ENCODE peak calls at places on chromosomes 13 and 19, in seven cellular contexts. V is IMR-90, G is mammary epithelial cell, J is sigmoid colon, Q is Caco-2, Y is fibroblast of lung, C is heart left ventricle. D is an unnamed sample.

GRCh38 chr13:97976551-97977375 is 23.3 kb downstream of the IPO5 start:
- DNase-seq in V (no peak), G (peak; percentile 20), J (no peak), Q (peak; percentile 45), Y (no peak), C (peak; percentile 64), D (peak; percentile 21)

GRCh38 chr19:45402469-45403070 is 2.3 kb downstream of the PPP1R13L start:
- DNase-seq in V (no peak), G (peak; percentile 78), J (peak; percentile 66), Q (no peak), Y (peak; percentile 26), C (peak; percentile 76), D (no peak)

GRCh38 chr13:72255908-72256307 is 388.9 kb upstream of the DACH1 start:
- DNase-seq in V (no peak), G (peak; percentile 64), J (no peak), Q (peak; percentile 46), Y (peak; percentile 56), C (no peak), D (peak; percentile 40)

GRCh38 chr19:10764340-10764894 is 46.5 kb downstream of the DNM2 start:
- DNase-seq in V (no peak), G (no peak), J (no peak), Q (peak; percentile 62), Y (no peak), C (peak; percentile 41), D (no peak)

GRCh38 chr13:37919329-37919880 is 49.8 kb upstream of the TRPC4 start:
- DNase-seq in V (no peak), G (no peak), J (no peak), Q (no peak), Y (no peak), C (no peak), D (no peak)

GRCh38 chr13:36712785-36713184 is 39.0 kb downstream of the SERTM1 start:
- DNase-seq in V (peak; percentile 5), G (peak; percentile 11), J (no peak), Q (no peak), Y (peak; percentile 92), C (no peak), D (no peak)

GRCh38 chr13:41700790-41701310 is 243.5 kb downstream of the RGCC start:
- DNase-seq in V (peak; percentile 66), G (peak; percentile 35), J (no peak), Q (no peak), Y (peak; percentile 72), C (no peak), D (no peak)

GRCh38 chr19:41545547-41545946 is 30.4 kb upstream of the CEACAM21 start:
- DNase-seq in V (no peak), G (no peak), J (peak; percentile 56), Q (no peak), Y (no peak), C (no peak), D (no peak)

GRCh38 chr19:2275588-2276428 is 6.2 kb downstream of the PEAK3 start:
- DNase-seq in V (no peak), G (no peak), J (no peak), Q (no peak), Y (no peak), C (peak; percentile 64), D (no peak)

GRCh38 chr13:21055511-21056045 is 5.8 kb downstream of the LATS2 start:
- DNase-seq in V (no peak), G (no peak), J (no peak), Q (no peak), Y (no peak), C (no peak), D (no peak)

GRCh38 chr13:45385320-45385719 is 32.9 kb downstream of the SLC25A30 start:
- DNase-seq in V (no peak), G (no peak), J (no peak), Q (no peak), Y (no peak), C (no peak), D (no peak)

GRCh38 chr19:46784262-46785053 is 3.9 kb downstream of the SLC1A5 start:
- DNase-seq in V (peak; percentile 95), G (peak; percentile 95), J (peak; percentile 86), Q (peak; percentile 95), Y (peak; percentile 84), C (peak; percentile 78), D (peak; percentile 29)

GRCh38 chr13:88908896-88909535 is 1237.8 kb downstream of the SLITRK5 start:
- DNase-seq in V (no peak), G (peak; percentile 0), J (no peak), Q (no peak), Y (no peak), C (no peak), D (no peak)

GRCh38 chr13:46296920-46297319 is 85.2 kb downstream of the LRRC63 start:
- DNase-seq in V (peak; percentile 67), G (peak; percentile 65), J (no peak), Q (no peak), Y (peak; percentile 89), C (no peak), D (no peak)

GRCh38 chr19:2561895-2562294 is 86.0 kb downstream of the GADD45B start:
- DNase-seq in V (no peak), G (no peak), J (no peak), Q (no peak), Y (no peak), C (peak; percentile 54), D (no peak)

GRCh38 chr19:55082023-55082851 is 6.6 kb downstream of the EPS8L1 start:
- DNase-seq in V (peak; percentile 42), G (no peak), J (no peak), Q (no peak), Y (peak; percentile 34), C (peak; percentile 72), D (no peak)
- H3K27me3 ChIP-seq in V (peaks cover 59% of the 10 kb centered on the region), G (no peaks in the 10 kb centered on the region), J (peaks cover 61% of the 10 kb centered on the region), Q (no peaks in the 10 kb centered on the region), Y (peaks cover 31% of the 10 kb centered on the region), C (peaks cover 80% of the 10 kb centered on the region), D (peaks cover 66% of the 10 kb centered on the region)

GRCh38 chr19:42634409-42635232 is 39.9 kb upstream of the CEACAM8 start:
- DNase-seq in V (peak; percentile 20), G (peak; percentile 34), J (no peak), Q (peak; percentile 60), Y (peak; percentile 6), C (no peak), D (no peak)

GRCh38 chr19:42629191-42629590 is 34.5 kb upstream of the CEACAM8 start:
- DNase-seq in V (no peak), G (peak; percentile 21), J (no peak), Q (no peak), Y (no peak), C (no peak), D (no peak)

GRCh38 chr19:42635233-42635539 is 40.5 kb upstream of the CEACAM8 start:
- DNase-seq in V (no peak), G (no peak), J (no peak), Q (no peak), Y (no peak), C (no peak), D (no peak)
- H3K27me3 ChIP-seq in V (peaks cover 20% of the 10 kb centered on the region), G (peaks cover 2% of the 10 kb centered on the region), J (no peaks in the 10 kb centered on the region), Q (no peaks in the 10 kb centered on the region), Y (no peaks in the 10 kb centered on the region), C (no peaks in the 10 kb centered on the region), D (no peaks in the 10 kb centered on the region)

DNA sequence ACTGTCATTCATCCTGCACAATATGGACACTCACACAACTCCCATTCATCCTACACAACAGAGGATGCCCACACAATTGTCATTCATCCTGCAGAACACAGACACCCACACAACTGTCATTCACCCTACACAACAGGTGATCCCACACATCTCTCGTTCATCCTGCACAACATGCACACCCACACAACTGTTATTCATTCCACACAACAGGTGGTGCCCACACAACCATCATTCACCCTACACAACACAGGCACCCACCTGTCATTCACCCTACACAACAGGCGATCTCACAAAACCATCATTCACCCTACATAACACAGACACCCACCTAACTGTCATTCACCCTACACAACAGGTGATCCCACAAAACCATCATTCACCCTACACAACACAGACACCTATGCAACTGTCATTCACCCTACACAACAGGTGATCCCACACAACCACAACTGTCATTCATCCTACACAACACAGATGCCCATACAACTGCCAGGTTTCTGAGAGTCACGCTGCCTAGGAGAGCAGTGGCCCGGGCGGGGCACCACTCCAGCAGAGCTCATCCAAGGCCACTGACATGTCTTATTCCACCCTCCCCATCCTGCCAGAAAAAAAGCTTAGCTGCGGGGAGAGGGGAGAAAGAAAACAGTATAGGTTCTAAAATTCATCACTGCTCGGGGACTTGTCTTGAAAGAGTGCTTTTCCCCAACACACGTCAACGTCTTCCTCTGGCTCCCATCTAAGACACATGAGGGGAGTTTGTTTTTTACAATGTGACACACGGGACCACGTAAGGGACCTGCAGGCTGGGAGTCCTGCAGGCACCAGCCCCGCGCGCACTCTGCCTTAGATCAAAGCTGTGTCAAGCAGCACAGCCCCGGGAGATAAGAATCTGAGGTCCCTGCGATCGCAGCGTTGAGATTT is 44.0 kb downstream of the KLF2 start:
- DNase-seq in V (no peak), G (no peak), J (peak; percentile 29), Q (no peak), Y (no peak), C (peak; percentile 29), D (no peak)
- H3K27me3 ChIP-seq in V (no peaks in the 10 kb centered on the region), G (no peaks in the 10 kb centered on the region), J (no peaks in the 10 kb centered on the region), Q (no peaks in the 10 kb centered on the region), Y (no peaks in the 10 kb centered on the region), C (no peaks in the 10 kb centered on the region), D (no peaks in the 10 kb centered on the region)

GRCh38 chr13:112204376-112204775 is 137.4 kb downstream of the SOX1 start:
- DNase-seq in V (no peak), G (no peak), J (no peak), Q (no peak), Y (no peak), C (no peak), D (no peak)
- H3K27me3 ChIP-seq in V (no peaks in the 10 kb centered on the region), G (peaks cover 3% of the 10 kb centered on the region), J (no peaks in the 10 kb centered on the region), Q (no peaks in the 10 kb centered on the region), Y (no peaks in the 10 kb centered on the region), C (peaks cover 52% of the 10 kb centered on the region), D (no peaks in the 10 kb centered on the region)

GRCh38 chr19:18606281-18607221 is at the start of gene CRLF1:
- DNase-seq in V (no peak), G (no peak), J (no peak), Q (no peak), Y (no peak), C (no peak), D (no peak)
- H3K27me3 ChIP-seq in V (peaks cover 77% of the 10 kb centered on the region), G (peaks cover 51% of the 10 kb centered on the region), J (peaks cover 68% of the 10 kb centered on the region), Q (peaks cover 9% of the 10 kb centered on the region), Y (peaks cover 64% of the 10 kb centered on the region), C (peaks cover 90% of the 10 kb centered on the region), D (peaks cover 56% of the 10 kb centered on the region)

GRCh38 chr19:51676566-51677083 is 16.5 kb upstream of the SPACA6 start:
- DNase-seq in V (no peak), G (no peak), J (no peak), Q (no peak), Y (no peak), C (no peak), D (no peak)

GRCh38 chr19:51681286-51681956 is 11.7 kb upstream of the SPACA6 start:
- DNase-seq in V (peak; percentile 27), G (no peak), J (no peak), Q (no peak), Y (no peak), C (no peak), D (no peak)

GRCh38 chr19:51686171-51686570 is 7.0 kb upstream of the SPACA6 start:
- DNase-seq in V (no peak), G (peak; percentile 42), J (no peak), Q (no peak), Y (no peak), C (no peak), D (no peak)

GRCh38 chr19:51680474-51680873 is 12.7 kb upstream of the SPACA6 start:
- DNase-seq in V (no peak), G (no peak), J (no peak), Q (no peak), Y (no peak), C (no peak), D (no peak)
- H3K27me3 ChIP-seq in V (no peaks in the 10 kb centered on the region), G (no peaks in the 10 kb centered on the region), J (no peaks in the 10 kb centered on the region), Q (no peaks in the 10 kb centered on the region), Y (no peaks in the 10 kb centered on the region), C (no peaks in the 10 kb centered on the region), D (no peaks in the 10 kb centered on the region)